ENCODE peak calls at places on chromosomes 3 and 15, in five cellular contexts. One of them, this sample, is unnamed.

GRCh38 chr3:4584537-4585249 is 91.5 kb downstream of the ITPR1 start:
- DNase-seq in left ventricle myocardium inferior: no peak
- DNase-seq in posterior cingulate gyrus: no peak
- DNase-seq in DND-41: peak
- DNase-seq in iris pigment epithelial cell: peak
- DNase-seq in this sample: no peak

GRCh38 chr15:83928392-83928734 is 274.4 kb downstream of the ADAMTSL3 start:
- DNase-seq in iris pigment epithelial cell: no peak
- DNase-seq in DND-41: no peak
- DNase-seq in left ventricle myocardium inferior: no peak
- DNase-seq in posterior cingulate gyrus: no peak
- DNase-seq in this sample: peak

GRCh38 chr15:88590771-88591170 is 30.4 kb upstream of the AEN start:
- DNase-seq in left ventricle myocardium inferior: no peak
- DNase-seq in iris pigment epithelial cell: no peak
- DNase-seq in DND-41: no peak
- DNase-seq in posterior cingulate gyrus: no peak
- DNase-seq in this sample: no peak

GRCh38 chr3:124620600-124621063 is 109.6 kb upstream of the UMPS start:
- DNase-seq in posterior cingulate gyrus: no peak
- DNase-seq in left ventricle myocardium inferior: no peak
- DNase-seq in DND-41: no peak
- DNase-seq in iris pigment epithelial cell: peak
- DNase-seq in this sample: peak

GRCh38 chr3:116614795-116615362 is 94.7 kb upstream of the TUSC7 start:
- DNase-seq in iris pigment epithelial cell: peak
- DNase-seq in posterior cingulate gyrus: no peak
- DNase-seq in left ventricle myocardium inferior: no peak
- DNase-seq in DND-41: no peak
- DNase-seq in this sample: peak

GRCh38 chr3:52845691-52846426 is 11.0 kb upstream of the MUSTN1 start:
- DNase-seq in DND-41: no peak
- DNase-seq in left ventricle myocardium inferior: no peak
- DNase-seq in iris pigment epithelial cell: no peak
- DNase-seq in posterior cingulate gyrus: peak
- DNase-seq in this sample: peak

GRCh38 chr15:25905140-25905539 is 42.0 kb upstream of the ATP10A start:
- DNase-seq in DND-41: no peak
- DNase-seq in iris pigment epithelial cell: peak
- DNase-seq in left ventricle myocardium inferior: no peak
- DNase-seq in posterior cingulate gyrus: peak
- DNase-seq in this sample: no peak

GRCh38 chr3:9903904-9904303 is 1.3 kb downstream of the IL17RE start:
- DNase-seq in DND-41: no peak
- DNase-seq in left ventricle myocardium inferior: no peak
- DNase-seq in iris pigment epithelial cell: no peak
- DNase-seq in posterior cingulate gyrus: no peak
- DNase-seq in this sample: no peak

GRCh38 chr15:31461911-31462480 is 135.4 kb downstream of the KLF13 start:
- DNase-seq in iris pigment epithelial cell: no peak
- DNase-seq in left ventricle myocardium inferior: no peak
- DNase-seq in DND-41: no peak
- DNase-seq in posterior cingulate gyrus: no peak
- DNase-seq in this sample: peak

GRCh38 chr3:61637088-61638051 is 76.0 kb downstream of the PTPRG start:
- DNase-seq in iris pigment epithelial cell: peak
- DNase-seq in posterior cingulate gyrus: no peak
- DNase-seq in DND-41: no peak
- DNase-seq in left ventricle myocardium inferior: no peak
- DNase-seq in this sample: peak

GRCh38 chr3:87696276-87697013 is 362.4 kb downstream of the CGGBP1 start:
- DNase-seq in left ventricle myocardium inferior: no peak
- DNase-seq in DND-41: no peak
- DNase-seq in posterior cingulate gyrus: no peak
- DNase-seq in iris pigment epithelial cell: no peak
- DNase-seq in this sample: peak

GRCh38 chr3:44511238-44511567 is 33.7 kb upstream of the ZNF445 start:
- DNase-seq in left ventricle myocardium inferior: no peak
- DNase-seq in DND-41: no peak
- DNase-seq in posterior cingulate gyrus: no peak
- DNase-seq in iris pigment epithelial cell: no peak
- DNase-seq in this sample: no peak

GRCh38 chr3:354433-354832 is 157.9 kb downstream of the CHL1 start:
- DNase-seq in iris pigment epithelial cell: peak
- DNase-seq in left ventricle myocardium inferior: no peak
- DNase-seq in posterior cingulate gyrus: peak
- DNase-seq in DND-41: peak
- DNase-seq in this sample: peak

GRCh38 chr3:160400631-160401150 is 1.2 kb downstream of the SMC4 start:
- DNase-seq in iris pigment epithelial cell: peak
- DNase-seq in posterior cingulate gyrus: peak
- DNase-seq in left ventricle myocardium inferior: peak
- DNase-seq in DND-41: peak
- DNase-seq in this sample: peak

GRCh38 chr3:27591811-27592210 is 107.6 kb upstream of the SLC4A7 start:
- DNase-seq in iris pigment epithelial cell: no peak
- DNase-seq in DND-41: peak
- DNase-seq in left ventricle myocardium inferior: no peak
- DNase-seq in posterior cingulate gyrus: no peak
- DNase-seq in this sample: no peak